ENCODE peak calls at places on chromosomes 16 and 17, in eight cellular contexts. G, T, I, U, D, F, P and B are unnamed samples.

GRCh38 chr17:78359216-78359935 is 501 bp downstream of the SOCS3 start:
- DNase-seq in G (peak; percentile 63), T (peak; percentile 66), I (peak; percentile 41), U (no peak), D (no peak), F (no peak), P (peak; percentile 52), B (no peak)

GRCh38 chr16:79697562-79698112 is 97.1 kb upstream of the MAF start:
- DNase-seq in G (no peak), T (no peak), I (no peak), U (no peak), D (no peak), F (no peak), P (no peak), B (no peak)

GRCh38 chr17:32303861-32304288 is 38.1 kb downstream of the C17orf75 start:
- DNase-seq in G (no peak), T (no peak), I (no peak), U (no peak), D (no peak), F (no peak), P (no peak), B (no peak)

GRCh38 chr17:50837980-50838954 is 2.9 kb downstream of the WFIKKN2 start:
- DNase-seq in G (no peak), T (no peak), I (no peak), U (no peak), D (no peak), F (no peak), P (peak; percentile 27), B (no peak)

GRCh38 chr16:71811261-71811803 is 2.7 kb upstream of the AP1G1 start:
- DNase-seq in G (no peak), T (no peak), I (no peak), U (no peak), D (no peak), F (peak; percentile 60), P (no peak), B (no peak)

GRCh38 chr16:2365895-2366294 is 25.4 kb upstream of the ABCA3 start:
- DNase-seq in G (no peak), T (no peak), I (no peak), U (no peak), D (no peak), F (peak; percentile 70), P (no peak), B (peak; percentile 84)

GRCh38 chr16:23382279-23382678 is 70.7 kb downstream of the COG7 start:
- DNase-seq in G (peak; percentile 72), T (no peak), I (no peak), U (no peak), D (no peak), F (no peak), P (no peak), B (no peak)

GRCh38 chr16:88570691-88571092 is 489 bp downstream of the ZC3H18 start:
- DNase-seq in G (no peak), T (peak; percentile 41), I (no peak), U (peak; percentile 41), D (no peak), F (no peak), P (no peak), B (no peak)

GRCh38 chr17:68344701-68345136 is 53.4 kb downstream of the ARSG start:
- DNase-seq in G (no peak), T (peak; percentile 69), I (no peak), U (peak; percentile 61), D (no peak), F (no peak), P (no peak), B (no peak)

GRCh38 chr16:85369741-85370528 is 243.2 kb upstream of the GSE1 start:
- DNase-seq in G (peak; percentile 79), T (peak; percentile 67), I (peak; percentile 59), U (peak; percentile 29), D (peak; percentile 82), F (no peak), P (peak; percentile 74), B (peak; percentile 21)

GRCh38 chr17:4858880-4859260 is 25.7 kb downstream of the MINK1 start:
- DNase-seq in G (no peak), T (no peak), I (peak; percentile 76), U (no peak), D (peak; percentile 73), F (peak; percentile 27), P (peak; percentile 73), B (peak; percentile 20)

GRCh38 chr17:73293480-73293911 is 18.3 kb downstream of the CDC42EP4 start:
- DNase-seq in G (peak; percentile 82), T (no peak), I (peak; percentile 94), U (no peak), D (peak; percentile 83), F (peak; percentile 91), P (no peak), B (peak; percentile 90)

GRCh38 chr17:42655528-42655927 is 3.6 kb upstream of the TUBG2 start:
- DNase-seq in G (no peak), T (no peak), I (no peak), U (no peak), D (no peak), F (peak; percentile 93), P (no peak), B (peak; percentile 64)

GRCh38 chr16:5838725-5839124 is 741.1 kb upstream of the EEF2KMT start:
- DNase-seq in G (no peak), T (no peak), I (no peak), U (no peak), D (no peak), F (no peak), P (no peak), B (no peak)

GRCh38 chr17:7673239-7673638 is 14.1 kb downstream of the TP53 start:
- DNase-seq in G (no peak), T (peak; percentile 34), I (no peak), U (no peak), D (no peak), F (no peak), P (peak; percentile 66), B (peak; percentile 1)

GRCh38 chr17:47720754-47721533 is 12.1 kb upstream of the TBX21 start:
- DNase-seq in G (no peak), T (peak; percentile 48), I (no peak), U (peak; percentile 84), D (no peak), F (no peak), P (peak; percentile 74), B (peak; percentile 49)
- TF ChIP-seq CTCF in G (no peak), T (no peak), I (no peak), U (no peak), D (no peak), F (no peak), P (peak; percentile 34), B (no peak)

GRCh38 chr16:73048292-73049050 is 543 bp upstream of the ZFHX3 start:
- DNase-seq in G (peak; percentile 83), T (peak; percentile 86), I (peak; percentile 54), U (no peak), D (peak; percentile 88), F (no peak), P (no peak), B (peak; percentile 40)
- TF ChIP-seq CTCF in G (no peak), T (no peak), I (peak; percentile 48), U (no peak), D (no peak), F (no peak), P (no peak), B (no peak)

GRCh38 chr17:40090234-40091111 is 9.9 kb downstream of the NR1D1 start:
- DNase-seq in G (no peak), T (no peak), I (peak; percentile 31), U (no peak), D (no peak), F (no peak), P (no peak), B (no peak)
- TF ChIP-seq CTCF in G (no peak), T (no peak), I (no peak), U (no peak), D (no peak), F (no peak), P (no peak), B (no peak)

GRCh38 chr16:20853076-20853597 is 46.8 kb downstream of the REXO5 start:
- DNase-seq in G (no peak), T (no peak), I (no peak), U (no peak), D (no peak), F (no peak), P (no peak), B (no peak)

GRCh38 chr16:20853981-20854620 is 46.1 kb downstream of the DCUN1D3 start:
- DNase-seq in G (no peak), T (no peak), I (no peak), U (no peak), D (no peak), F (no peak), P (no peak), B (no peak)

GRCh38 chr16:20850981-20851380 is 44.7 kb downstream of the REXO5 start:
- DNase-seq in G (no peak), T (no peak), I (no peak), U (no peak), D (no peak), F (peak; percentile 18), P (no peak), B (no peak)

GRCh38 chr16:20849587-20850390 is 43.5 kb downstream of the REXO5 start:
- DNase-seq in G (peak; percentile 67), T (peak; percentile 68), I (peak; percentile 67), U (peak; percentile 51), D (peak; percentile 72), F (peak; percentile 68), P (peak; percentile 51), B (peak; percentile 61)

DNA sequence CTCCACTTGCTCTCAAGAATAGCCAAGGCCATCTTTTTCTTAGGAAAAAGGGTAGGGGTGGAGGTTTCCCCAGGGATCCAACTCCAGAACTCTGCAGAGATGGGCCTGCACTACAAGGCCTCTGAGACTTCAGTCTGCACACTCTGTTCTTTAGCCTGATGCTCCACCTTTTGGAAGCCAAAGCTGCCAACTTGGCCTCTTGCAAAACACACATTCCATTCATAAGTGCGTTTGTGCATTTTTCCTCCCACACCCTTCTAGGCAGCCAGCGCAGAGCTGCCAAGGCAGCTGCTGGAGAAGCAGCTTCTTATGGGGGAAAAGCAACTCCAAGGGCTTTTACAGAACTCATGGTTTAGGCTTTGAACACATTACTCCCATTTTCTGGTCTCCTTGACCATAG is 45.3 kb downstream of the REXO5 start:
- DNase-seq in G (peak; percentile 75), T (no peak), I (peak; percentile 76), U (no peak), D (peak; percentile 83), F (peak; percentile 92), P (no peak), B (peak; percentile 79)
- TF ChIP-seq CTCF in G (no peak), T (no peak), I (no peak), U (no peak), D (no peak), F (no peak), P (no peak), B (peak; percentile 18)

GRCh38 chr17:33598795-33599194 is 305.7 kb upstream of the ASIC2 start:
- DNase-seq in G (no peak), T (no peak), I (no peak), U (no peak), D (no peak), F (no peak), P (no peak), B (no peak)
- TF ChIP-seq CTCF in G (no peak), T (no peak), I (no peak), U (no peak), D (no peak), F (no peak), P (no peak), B (no peak)

GRCh38 chr17:45016823-45017222 is 34.6 kb downstream of the DCAKD start:
- DNase-seq in G (no peak), T (peak; percentile 41), I (no peak), U (no peak), D (no peak), F (no peak), P (peak; percentile 81), B (no peak)
- TF ChIP-seq CTCF in G (no peak), T (peak; percentile 42), I (peak; percentile 20), U (no peak), D (no peak), F (peak; percentile 20), P (peak; percentile 65), B (peak; percentile 61)

GRCh38 chr16:25135239-25135878 is 23.8 kb downstream of the LCMT1 start:
- DNase-seq in G (no peak), T (no peak), I (no peak), U (no peak), D (no peak), F (peak; percentile 83), P (no peak), B (peak; percentile 83)
- TF ChIP-seq CTCF in G (no peak), T (no peak), I (no peak), U (no peak), D (no peak), F (peak; percentile 71), P (no peak), B (peak; percentile 76)